ENCODE peak calls at places on chromosomes 7 and 10, in six cellular contexts. O, L, Y, D, H and M are unnamed samples.

GRCh38 chr10:72466018-72466417 is 111.3 kb upstream of the DNAJB12 start:
- DNase-seq in O (no peak), L (no peak), Y (peak), D (no peak), H (no peak), M (no peak)

GRCh38 chr7:42763137-42763551 is 148.7 kb downstream of the C7orf25 start:
- DNase-seq in O (no peak), L (no peak), Y (no peak), D (no peak), H (no peak), M (no peak)

GRCh38 chr7:74320645-74321178 is 31.5 kb downstream of the CLIP2 start:
- DNase-seq in O (no peak), L (peak), Y (no peak), D (no peak), H (no peak), M (peak)

GRCh38 chr10:98878418-98878817 is 357.2 kb downstream of the HPSE2 start:
- DNase-seq in O (no peak), L (no peak), Y (no peak), D (no peak), H (no peak), M (no peak)

GRCh38 chr10:124025638-124026336 is 67.6 kb downstream of the CHST15 start:
- DNase-seq in O (peak), L (peak), Y (peak), D (no peak), H (peak), M (peak)

GRCh38 chr10:99534939-99535763 is 2.4 kb downstream of the NKX2-3 start:
- DNase-seq in O (peak), L (no peak), Y (no peak), D (no peak), H (no peak), M (peak)

GRCh38 chr10:100364735-100365391 is 17.8 kb downstream of the SCD start:
- DNase-seq in O (peak), L (no peak), Y (peak), D (no peak), H (peak), M (peak)

GRCh38 chr7:117096297-117096696 is 143.0 kb downstream of the ST7 start:
- DNase-seq in O (no peak), L (no peak), Y (no peak), D (no peak), H (no peak), M (no peak)

GRCh38 chr10:91759581-91759986 is 38.6 kb upstream of the TNKS2 start:
- DNase-seq in O (peak), L (no peak), Y (no peak), D (no peak), H (peak), M (peak)

GRCh38 chr10:73873163-73873842 is 1.1 kb downstream of the CAMK2G start:
- DNase-seq in O (no peak), L (no peak), Y (no peak), D (no peak), H (no peak), M (no peak)

GRCh38 chr10:8049874-8050560 is 4.5 kb upstream of the GATA3 start:
- DNase-seq in O (peak), L (no peak), Y (no peak), D (no peak), H (peak), M (no peak)

GRCh38 chr7:118844748-118845147 is 620.2 kb downstream of the ANKRD7 start:
- DNase-seq in O (no peak), L (no peak), Y (peak), D (no peak), H (no peak), M (peak)

GRCh38 chr10:6052247-6053221 is 9.6 kb downstream of the IL2RA start:
- DNase-seq in O (no peak), L (no peak), Y (no peak), D (peak), H (no peak), M (no peak)
- TF ChIP-seq MAX in O (no peak), L (no peak), Y (no peak), D (peak), H (no peak), M (no peak)

DNA sequence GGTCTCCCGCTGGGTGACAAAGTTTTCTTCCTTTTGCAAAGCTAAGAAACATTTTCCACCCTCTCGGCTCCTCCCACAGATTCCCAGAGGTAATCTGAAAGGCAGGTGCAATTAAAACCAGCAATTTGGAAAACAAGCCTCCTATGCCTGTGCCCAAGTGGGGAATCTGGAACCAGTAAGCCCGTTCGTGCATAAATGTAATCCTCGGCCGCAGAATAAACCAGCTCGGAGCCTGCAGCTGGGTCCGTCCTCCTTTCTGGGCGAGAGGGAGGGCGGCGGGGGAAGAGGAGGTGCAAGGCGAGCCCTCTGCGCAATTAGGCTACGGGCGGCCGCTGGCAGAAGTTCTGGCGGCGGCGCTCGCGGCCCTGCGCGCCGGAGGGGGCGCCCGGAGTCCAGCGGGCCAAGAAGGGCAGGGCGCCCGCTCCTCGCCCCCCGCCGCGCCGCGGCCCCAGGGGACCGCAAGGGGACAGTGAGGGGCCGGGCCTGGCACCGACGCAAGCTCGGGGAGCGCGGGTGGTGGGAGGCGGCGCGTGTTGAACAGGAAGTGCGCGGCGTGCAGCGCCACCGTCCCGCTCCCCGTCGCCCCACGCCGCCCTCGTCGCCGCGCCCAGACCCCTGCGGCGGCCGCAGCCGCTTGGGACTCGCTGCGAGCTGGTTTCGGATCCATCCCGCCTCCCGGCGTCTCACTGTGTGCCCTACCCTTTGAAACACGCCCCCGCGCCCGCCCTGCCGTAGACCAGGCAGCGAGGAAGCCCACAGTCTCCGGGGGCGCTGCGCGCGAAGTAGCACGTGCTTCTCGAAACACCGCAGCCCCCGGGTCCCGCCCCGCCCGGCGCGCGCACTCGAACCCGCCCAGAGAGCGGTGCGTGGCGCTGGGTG is at the start of gene PRKAG2:
- DNase-seq in O (peak), L (peak), Y (no peak), D (no peak), H (peak), M (peak)
- TF ChIP-seq POLR2A in O (no peak), L (no peak), Y (no peak), D (no peak), H (no peak), M (peak)

DNA sequence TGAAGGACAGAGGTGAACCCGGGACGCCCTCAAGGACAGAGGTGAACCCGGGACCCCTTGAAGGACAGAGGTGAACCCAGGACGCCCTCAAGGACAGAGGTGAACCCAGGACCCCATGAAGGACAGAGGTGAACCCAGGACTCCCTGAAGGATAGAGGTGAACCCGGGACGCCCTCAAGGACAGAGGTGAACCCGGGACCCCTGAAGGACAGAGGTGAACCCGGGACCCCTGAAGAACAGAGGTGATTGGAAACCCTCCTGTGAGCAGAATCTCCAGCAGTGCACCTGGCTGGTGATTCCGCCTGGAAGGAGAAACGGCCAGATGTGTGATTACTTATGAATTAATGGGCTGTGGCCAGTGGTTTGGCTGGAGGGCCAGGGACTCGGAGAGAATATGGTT is 272.3 kb downstream of the PTPRN2 start:
- DNase-seq in O (no peak), L (no peak), Y (no peak), D (no peak), H (no peak), M (no peak)
- TF ChIP-seq MYC in O (no peak), L (no peak), Y (no peak), D (no peak), H (no peak), M (no peak)

GRCh38 chr10:114482480-114482879 is 78.2 kb upstream of the AFAP1L2 start:
- DNase-seq in O (no peak), L (no peak), Y (no peak), D (no peak), H (no peak), M (no peak)

GRCh38 chr10:114481055-114481454 is 76.8 kb upstream of the AFAP1L2 start:
- DNase-seq in O (no peak), L (no peak), Y (no peak), D (no peak), H (no peak), M (no peak)

GRCh38 chr10:114485695-114486400 is 81.5 kb upstream of the AFAP1L2 start:
- DNase-seq in O (no peak), L (no peak), Y (no peak), D (no peak), H (peak), M (no peak)

GRCh38 chr10:114482915-114483314 is 78.6 kb upstream of the AFAP1L2 start:
- DNase-seq in O (no peak), L (no peak), Y (no peak), D (no peak), H (no peak), M (no peak)

DNA sequence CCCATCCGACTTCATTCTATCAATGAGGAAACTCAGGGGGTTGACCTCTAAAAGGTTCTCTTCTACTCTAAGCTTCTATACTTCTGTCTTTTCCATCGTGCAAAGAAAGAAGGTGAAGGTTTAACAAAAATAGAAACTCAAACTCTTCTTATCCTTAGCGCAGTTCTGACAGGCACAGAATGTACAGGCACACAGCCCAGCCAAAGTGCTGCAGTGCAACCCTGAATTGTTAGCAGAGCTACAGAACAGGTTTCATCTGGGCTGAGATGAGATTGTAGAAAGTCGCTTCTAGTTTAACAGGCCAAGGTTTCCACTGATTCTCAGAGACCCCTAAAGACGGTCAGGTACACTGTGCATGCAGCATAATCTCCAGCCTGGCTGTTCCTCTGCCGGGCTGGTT is 79.3 kb upstream of the AFAP1L2 start:
- DNase-seq in O (no peak), L (no peak), Y (no peak), D (no peak), H (no peak), M (no peak)
- TF ChIP-seq MAX in O (no peak), L (no peak), Y (no peak), D (no peak), H (no peak), M (no peak)